ENCODE peak calls at places on chromosome 6, in five cellular contexts. U is adrenal gland; H is activated CD8-positive, alpha-beta memory T cell treated with anti-CD3 and anti-CD28 coated beads, Interleukin-2, amount 50 U/mL, for 48 hours; B is psoas muscle; I is HTR-8/SVneo. G is an unnamed sample.
A peak's percentile ranks its signal among the peaks of the same experiment; 100 is the strongest.

GRCh38 chr6:166052837-166053236 is 114.8 kb downstream of the TBXT start:
- DNase-seq in U (no peak), B (no peak), H (no peak), I (no peak), G (no peak)

GRCh38 chr6:82976179-82976578 is 89.5 kb downstream of the UBE3D start:
- DNase-seq in H (no peak), B (no peak), I (no peak), U (no peak), G (no peak)

GRCh38 chr6:15453622-15454021 is 207.8 kb downstream of the JARID2 start:
- DNase-seq in H (no peak), B (peak; percentile 63), I (no peak), U (no peak), G (no peak)

GRCh38 chr6:40406175-40406574 is 181.0 kb downstream of the LRFN2 start:
- DNase-seq in I (no peak), B (no peak), U (no peak), H (no peak), G (no peak)

GRCh38 chr6:39929039-39929732 is 5.1 kb downstream of the MOCS1 start:
- DNase-seq in H (no peak), U (no peak), I (no peak), B (no peak), G (no peak)

GRCh38 chr6:140713495-140713894 is 1339.0 kb upstream of the CITED2 start:
- DNase-seq in U (no peak), I (no peak), H (no peak), B (no peak), G (no peak)

GRCh38 chr6:118283759-118284158 is 264.3 kb upstream of the PLN start:
- DNase-seq in U (peak; percentile 47), I (peak; percentile 39), H (no peak), B (no peak), G (peak; percentile 41)

GRCh38 chr6:16044211-16044643 is 84.7 kb upstream of the MYLIP start:
- DNase-seq in B (no peak), U (no peak), H (no peak), I (no peak), G (no peak)

GRCh38 chr6:37137881-37138568 is 31.9 kb upstream of the PIM1 start:
- DNase-seq in B (no peak), H (no peak), I (peak; percentile 65), U (no peak), G (no peak)

GRCh38 chr6:130362128-130362527 is 3.7 kb upstream of the TMEM200A start:
- DNase-seq in B (no peak), I (no peak), U (no peak), H (no peak), G (no peak)

GRCh38 chr6:15642276-15642675 is 20.6 kb downstream of the DTNBP1 start:
- DNase-seq in H (no peak), I (no peak), U (no peak), B (no peak), G (no peak)

GRCh38 chr6:135212020-135212806 is 31.1 kb downstream of the MYB start:
- DNase-seq in B (no peak), I (peak; percentile 87), U (no peak), H (no peak), G (no peak)

G was measured in GDM1.